ENCODE peak calls at places on chromosomes 7 and 10, in six cellular contexts. One of them, this sample, is unnamed. For H3K4me1, the result is how much of the 10 kb centered on the place peaks cover.

GRCh38 chr7:114574384-114574783 is 159.8 kb downstream of the FOXP2 start:
- DNase-seq in psoas muscle: no peak
- DNase-seq in fibroblast of lung: peak
- DNase-seq in gastrocnemius medialis: no peak
- DNase-seq in SJSA1: no peak
- DNase-seq in adrenal gland: no peak
- DNase-seq in this sample: no peak

GRCh38 chr7:24917510-24918239 is 62.3 kb downstream of the OSBPL3 start:
- DNase-seq in adrenal gland: no peak
- DNase-seq in gastrocnemius medialis: no peak
- DNase-seq in psoas muscle: no peak
- DNase-seq in SJSA1: no peak
- DNase-seq in fibroblast of lung: peak
- DNase-seq in this sample: no peak

GRCh38 chr10:86520871-86521619 is 547 bp downstream of the WAPL start:
- DNase-seq in gastrocnemius medialis: peak
- DNase-seq in psoas muscle: peak
- DNase-seq in SJSA1: peak
- DNase-seq in fibroblast of lung: peak
- DNase-seq in adrenal gland: peak
- DNase-seq in this sample: peak

GRCh38 chr7:135217645-135218509 is 6.6 kb upstream of the WDR91 start:
- DNase-seq in psoas muscle: no peak
- DNase-seq in SJSA1: no peak
- DNase-seq in adrenal gland: no peak
- DNase-seq in fibroblast of lung: no peak
- DNase-seq in gastrocnemius medialis: no peak
- DNase-seq in this sample: no peak

GRCh38 chr10:82037076-82037475 is 162.1 kb downstream of the NRG3 start:
- DNase-seq in psoas muscle: no peak
- DNase-seq in adrenal gland: no peak
- DNase-seq in SJSA1: no peak
- DNase-seq in gastrocnemius medialis: no peak
- DNase-seq in fibroblast of lung: no peak
- DNase-seq in this sample: no peak

GRCh38 chr10:77590344-77591237 is 47.0 kb downstream of the KCNMA1 start:
- DNase-seq in SJSA1: no peak
- DNase-seq in fibroblast of lung: no peak
- DNase-seq in adrenal gland: peak
- DNase-seq in gastrocnemius medialis: peak
- DNase-seq in psoas muscle: peak
- DNase-seq in this sample: no peak

GRCh38 chr7:155122831-155123230 is 52.7 kb downstream of the HTR5A start:
- DNase-seq in gastrocnemius medialis: no peak
- DNase-seq in adrenal gland: no peak
- DNase-seq in SJSA1: no peak
- DNase-seq in fibroblast of lung: no peak
- DNase-seq in psoas muscle: no peak
- DNase-seq in this sample: no peak

GRCh38 chr7:29883462-29884398 is 77.4 kb downstream of the WIPF3 start:
- DNase-seq in SJSA1: no peak
- DNase-seq in psoas muscle: no peak
- DNase-seq in adrenal gland: no peak
- DNase-seq in gastrocnemius medialis: peak
- DNase-seq in fibroblast of lung: no peak
- DNase-seq in this sample: peak

GRCh38 chr7:12670071-12670729 is 17.2 kb upstream of the ARL4A start:
- DNase-seq in adrenal gland: no peak
- DNase-seq in gastrocnemius medialis: no peak
- DNase-seq in psoas muscle: no peak
- DNase-seq in fibroblast of lung: peak
- DNase-seq in SJSA1: no peak
- DNase-seq in this sample: no peak

GRCh38 chr7:90346326-90347125 is at the start of gene GTPBP10:
- DNase-seq in psoas muscle: peak
- DNase-seq in SJSA1: peak
- DNase-seq in fibroblast of lung: peak
- DNase-seq in gastrocnemius medialis: peak
- DNase-seq in adrenal gland: peak
- DNase-seq in this sample: peak

GRCh38 chr7:90345016-90345415 is 1.5 kb upstream of the GTPBP10 start:
- DNase-seq in gastrocnemius medialis: no peak
- DNase-seq in fibroblast of lung: no peak
- DNase-seq in adrenal gland: no peak
- DNase-seq in psoas muscle: no peak
- DNase-seq in SJSA1: no peak
- DNase-seq in this sample: no peak

GRCh38 chr7:90349305-90349704 is 2.8 kb downstream of the GTPBP10 start:
- DNase-seq in adrenal gland: no peak
- DNase-seq in SJSA1: no peak
- DNase-seq in psoas muscle: no peak
- DNase-seq in fibroblast of lung: no peak
- DNase-seq in gastrocnemius medialis: no peak
- DNase-seq in this sample: no peak

GRCh38 chr7:90347759-90348158 is 1.2 kb downstream of the GTPBP10 start:
- DNase-seq in fibroblast of lung: no peak
- DNase-seq in SJSA1: no peak
- DNase-seq in psoas muscle: no peak
- DNase-seq in adrenal gland: no peak
- DNase-seq in gastrocnemius medialis: no peak
- DNase-seq in this sample: no peak

GRCh38 chr7:90345548-90346319 is 782 bp upstream of the GTPBP10 start:
- DNase-seq in SJSA1: no peak
- DNase-seq in fibroblast of lung: peak
- DNase-seq in adrenal gland: peak
- DNase-seq in psoas muscle: no peak
- DNase-seq in gastrocnemius medialis: no peak
- DNase-seq in this sample: no peak
- H3K4me3 ChIP-seq in SJSA1: peak
- H3K4me3 ChIP-seq in fibroblast of lung: peak
- H3K4me3 ChIP-seq in adrenal gland: no peak
- H3K4me3 ChIP-seq in psoas muscle: peak
- H3K4me3 ChIP-seq in gastrocnemius medialis: peak
- H3K4me3 ChIP-seq in this sample: peak

DNA sequence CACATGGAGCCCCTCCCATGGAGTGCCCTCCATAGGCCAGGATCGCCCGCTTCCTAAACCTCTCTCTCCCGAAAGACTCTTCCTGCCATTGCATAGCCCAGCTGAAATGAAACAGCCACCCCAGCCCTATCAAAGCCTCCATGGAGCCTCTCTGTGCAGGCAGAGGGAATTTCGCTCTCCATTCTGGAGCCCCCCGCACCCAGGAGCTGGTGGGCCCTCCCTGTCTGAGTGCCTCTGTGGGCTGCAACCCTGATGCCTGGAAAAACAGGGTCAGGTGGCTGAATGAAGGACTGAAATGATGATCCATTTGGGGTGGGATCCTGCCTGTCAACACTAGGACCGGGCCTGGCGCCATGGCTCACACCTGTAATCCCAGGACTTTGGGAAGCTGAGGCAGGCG is 106.4 kb downstream of the FAM53B start:
- DNase-seq in SJSA1: no peak
- DNase-seq in fibroblast of lung: no peak
- DNase-seq in gastrocnemius medialis: no peak
- DNase-seq in psoas muscle: no peak
- DNase-seq in adrenal gland: no peak
- DNase-seq in this sample: peak
- H3K4me1 ChIP-seq in SJSA1: under half
- H3K4me1 ChIP-seq in fibroblast of lung: under half
- H3K4me1 ChIP-seq in gastrocnemius medialis: under half
- H3K4me1 ChIP-seq in psoas muscle: under half
- H3K4me1 ChIP-seq in adrenal gland: under half
- H3K4me1 ChIP-seq in this sample: under half

GRCh38 chr7:158316466-158317031 is 271.1 kb downstream of the PTPRN2 start:
- DNase-seq in adrenal gland: no peak
- DNase-seq in SJSA1: no peak
- DNase-seq in fibroblast of lung: no peak
- DNase-seq in psoas muscle: no peak
- DNase-seq in gastrocnemius medialis: no peak
- DNase-seq in this sample: no peak
- H3K27ac ChIP-seq in adrenal gland: no peak
- H3K27ac ChIP-seq in SJSA1: no peak
- H3K27ac ChIP-seq in fibroblast of lung: no peak
- H3K27ac ChIP-seq in psoas muscle: no peak
- H3K27ac ChIP-seq in gastrocnemius medialis: no peak
- H3K27ac ChIP-seq in this sample: no peak

DNA sequence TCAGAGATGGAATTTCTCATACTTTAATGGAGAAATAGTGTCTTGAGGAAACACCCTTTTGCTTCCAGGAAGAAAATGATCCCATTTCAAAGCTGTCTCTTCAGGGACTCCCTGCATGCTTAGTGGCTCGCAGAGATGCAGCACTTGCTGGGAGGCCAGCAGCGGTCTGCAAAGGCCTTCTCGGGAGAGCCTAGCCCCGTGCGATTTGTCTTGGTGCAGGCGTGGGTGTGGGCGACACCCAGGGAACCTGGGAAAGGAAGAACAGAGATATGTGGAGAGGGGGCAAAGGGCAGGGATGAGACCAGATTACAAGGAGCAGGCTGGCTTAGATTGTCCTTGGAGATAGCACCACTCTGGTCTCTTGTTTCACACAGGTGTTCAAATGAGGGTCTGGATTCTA is 352.3 kb upstream of the PODXL start:
- DNase-seq in fibroblast of lung: no peak
- DNase-seq in gastrocnemius medialis: no peak
- DNase-seq in adrenal gland: no peak
- DNase-seq in SJSA1: no peak
- DNase-seq in psoas muscle: no peak
- DNase-seq in this sample: no peak
- H3K4me3 ChIP-seq in fibroblast of lung: no peak
- H3K4me3 ChIP-seq in gastrocnemius medialis: no peak
- H3K4me3 ChIP-seq in adrenal gland: no peak
- H3K4me3 ChIP-seq in SJSA1: no peak
- H3K4me3 ChIP-seq in psoas muscle: no peak
- H3K4me3 ChIP-seq in this sample: no peak

This sample was measured in right cardiac atrium.